ENCODE peak calls at places on chromosomes 5 and 9, in four cellular contexts. L, A, M and N are unnamed samples. For H3K4me1, the result is how much of the 10 kb centered on the place peaks cover.

GRCh38 chr5:9249231-9249630 is 296.6 kb downstream of the SEMA5A start:
- DNase-seq in L (no peak), A (no peak), M (no peak), N (no peak)

GRCh38 chr9:115883467-115884329 is 269.9 kb upstream of the PAPPA start:
- DNase-seq in M (peak), A (no peak), L (no peak), N (no peak)

GRCh38 chr9:76023715-76024195 is 133.3 kb downstream of the PCSK5 start:
- DNase-seq in A (no peak), M (no peak), L (no peak), N (no peak)

GRCh38 chr5:121189569-121190305 is 661.9 kb upstream of the FTMT start:
- DNase-seq in A (no peak), L (no peak), M (no peak), N (no peak)

GRCh38 chr9:129311638-129312037 is 133.6 kb upstream of the IER5L start:
- DNase-seq in M (no peak), L (no peak), A (no peak), N (no peak)

GRCh38 chr9:134227451-134228411 is 63.4 kb upstream of the RNU6ATAC start:
- DNase-seq in A (no peak), L (no peak), M (no peak), N (no peak)

GRCh38 chr9:136571525-136571924 is 25.7 kb upstream of the NOTCH1 start:
- DNase-seq in A (no peak), L (no peak), M (no peak), N (no peak)

GRCh38 chr9:113572076-113572861 is 108.7 kb downstream of the RGS3 start:
- DNase-seq in A (no peak), L (no peak), M (no peak), N (no peak)

GRCh38 chr5:175856408-175856807 is 15.0 kb upstream of the CPLX2 start:
- DNase-seq in M (no peak), L (no peak), A (no peak), N (no peak)

GRCh38 chr9:89476546-89476945 is 21.4 kb downstream of the SEMA4D start:
- DNase-seq in L (no peak), M (no peak), A (no peak), N (no peak)

DNA sequence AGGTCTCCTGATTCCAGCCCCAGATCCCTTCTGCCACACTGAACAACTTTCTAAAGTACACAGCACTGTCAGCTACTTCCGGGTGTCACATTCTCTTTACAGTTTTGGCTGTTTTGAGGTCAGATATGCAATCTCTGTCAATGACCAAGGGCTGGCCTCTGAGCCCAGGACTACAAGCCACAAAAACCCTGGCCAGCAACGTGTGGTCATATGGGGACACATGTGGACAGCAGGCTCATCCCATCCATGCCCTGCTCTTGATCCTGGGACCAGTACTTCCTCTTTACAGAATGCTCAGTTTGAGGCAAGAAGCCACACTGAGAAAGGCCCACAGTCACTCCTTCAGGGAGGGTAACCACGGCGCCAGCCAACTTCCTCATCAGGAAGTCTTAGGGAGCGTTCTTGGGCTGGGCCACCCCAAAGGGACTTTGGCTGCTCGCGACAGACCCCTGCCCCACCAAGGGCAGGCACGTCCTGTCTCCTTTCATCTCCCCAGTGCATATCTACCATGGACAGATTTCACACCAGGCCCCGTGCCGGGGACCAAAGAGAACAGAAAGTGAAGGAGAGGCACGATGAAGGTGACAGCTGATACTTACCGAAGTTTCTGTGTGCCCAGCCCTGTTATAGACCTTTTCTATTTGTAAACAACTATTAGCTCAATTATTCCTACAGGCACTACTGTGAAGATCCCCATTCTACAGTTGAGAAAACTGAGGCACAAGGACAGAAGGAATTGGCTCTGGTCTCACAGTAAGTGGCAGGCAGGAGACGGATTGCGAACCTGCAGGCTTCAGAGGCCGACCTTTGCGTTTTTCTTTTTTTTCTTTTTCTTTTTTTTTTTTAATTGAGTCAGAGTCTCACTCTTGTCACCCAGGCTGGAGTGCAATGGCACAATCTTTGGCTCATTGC is 37.3 kb downstream of the STK10 start:
- DNase-seq in A (no peak), M (peak), L (peak), N (no peak)
- TF ChIP-seq EP300 in A (peak), M (no peak), L (no peak), N (no peak)

DNA sequence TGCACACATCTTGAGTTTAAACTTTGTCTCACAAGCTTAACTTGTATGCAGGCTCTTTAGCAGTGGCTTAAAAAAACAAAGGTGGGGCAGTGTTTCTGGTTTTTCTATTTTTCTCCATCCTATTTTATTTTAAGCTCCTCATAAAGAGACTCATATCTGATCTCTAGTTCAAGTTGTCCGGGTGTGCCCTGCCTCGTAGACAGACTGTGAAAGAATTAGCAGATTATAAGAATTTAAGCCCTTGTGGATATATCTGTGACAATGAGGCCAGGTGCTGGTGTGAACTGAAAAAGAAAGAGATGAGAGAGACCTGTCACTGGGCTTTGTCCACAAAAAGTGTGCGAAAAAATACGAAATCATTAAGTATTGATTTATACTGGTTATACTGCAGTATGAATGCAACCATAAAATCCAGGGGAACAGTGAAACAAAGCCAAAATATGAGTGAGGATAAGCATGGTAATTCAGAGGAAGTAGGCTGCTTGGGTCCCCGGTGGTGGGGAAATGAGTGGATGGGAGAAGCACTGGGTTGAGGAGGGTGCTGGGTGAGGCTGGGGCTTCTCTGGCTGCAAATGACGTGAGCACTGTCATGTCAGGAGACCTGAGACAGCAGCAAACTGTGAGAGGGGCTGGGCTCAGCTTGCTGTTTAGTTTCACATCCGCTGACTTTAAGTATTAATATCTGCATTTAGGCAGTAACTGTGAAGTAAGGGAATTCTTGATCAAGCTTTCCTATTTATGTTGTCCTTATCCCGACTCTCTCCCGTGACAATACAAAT is 179.7 kb upstream of the ANKRD55 start:
- DNase-seq in L (peak), M (peak), A (peak), N (no peak)
- TF ChIP-seq POLR2AphosphoS5 in L (no peak), M (no peak), A (no peak), N (no peak)

GRCh38 chr5:14242447-14242846 is 99.3 kb downstream of the TRIO start:
- DNase-seq in M (no peak), L (no peak), A (no peak), N (peak)

GRCh38 chr5:14242871-14243383 is 99.8 kb downstream of the TRIO start:
- DNase-seq in M (no peak), A (no peak), L (no peak), N (peak)

GRCh38 chr5:14244721-14245518 is 101.8 kb downstream of the TRIO start:
- DNase-seq in A (no peak), L (no peak), M (no peak), N (peak)

GRCh38 chr5:14245526-14245925 is 102.4 kb downstream of the TRIO start:
- DNase-seq in L (no peak), M (no peak), A (no peak), N (peak)

DNA sequence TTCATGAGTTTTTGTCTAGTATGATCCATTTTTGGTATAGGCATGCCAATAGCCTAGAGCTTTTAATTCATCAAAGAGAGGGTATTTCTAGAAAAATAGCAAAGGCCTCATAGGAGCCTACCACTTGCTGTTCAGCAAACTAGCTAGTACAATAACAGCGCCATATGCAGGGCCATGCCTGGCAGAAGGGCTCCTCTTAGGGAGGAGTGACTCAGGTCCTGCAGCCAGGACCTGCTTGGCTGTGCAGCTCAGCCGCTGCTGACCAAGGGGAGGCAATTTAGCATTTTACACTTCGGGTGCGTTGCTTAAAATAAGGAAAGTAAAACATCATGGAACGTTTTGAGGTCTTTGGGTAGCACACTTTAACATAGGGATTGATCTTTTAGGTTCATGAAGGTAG is 100.6 kb downstream of the TRIO start:
- DNase-seq in A (no peak), L (no peak), M (no peak), N (no peak)
- H3K4me1 ChIP-seq in A (under half), L (under half), M (half or more), N (half or more)

GRCh38 chr9:104817437-104817836 is 53.5 kb downstream of the NIPSNAP3B start:
- DNase-seq in L (no peak), A (no peak), M (no peak), N (no peak)

GRCh38 chr9:104815851-104816565 is 52.1 kb downstream of the NIPSNAP3B start:
- DNase-seq in M (no peak), A (no peak), L (no peak), N (no peak)

GRCh38 chr9:104826109-104826775 is 62.3 kb downstream of the NIPSNAP3B start:
- DNase-seq in A (no peak), M (no peak), L (no peak), N (no peak)

GRCh38 chr9:104819033-104819432 is 55.1 kb downstream of the NIPSNAP3B start:
- DNase-seq in M (no peak), A (no peak), L (no peak), N (no peak)

GRCh38 chr9:104820336-104820735 is 56.4 kb downstream of the NIPSNAP3B start:
- DNase-seq in A (no peak), M (no peak), L (no peak), N (no peak)
- TF ChIP-seq EP300 in A (no peak), M (no peak), L (no peak), N (no peak)